ENCODE peak calls at places on chromosomes 13 and 19, in four cellular contexts. S, C, O and N are unnamed samples.

GRCh38 chr19:850221-850978 is 1.7 kb upstream of the ELANE start:
- DNase-seq in S (peak; percentile 80), C (no peak), O (peak; percentile 46), N (peak; percentile 55)

GRCh38 chr13:27273658-27274425 is 3.2 kb downstream of the RASL11A start:
- DNase-seq in S (no peak), C (no peak), O (no peak), N (no peak)

GRCh38 chr13:108268713-108269112 is 805 bp upstream of the TNFSF13B start:
- DNase-seq in S (no peak), C (no peak), O (no peak), N (no peak)

GRCh38 chr19:55670280-55671053 is 4.6 kb upstream of the EPN1 start:
- DNase-seq in S (no peak), C (no peak), O (no peak), N (peak; percentile 31)

GRCh38 chr19:10669246-10669645 is 15.1 kb downstream of the ILF3 start:
- DNase-seq in S (no peak), C (no peak), O (no peak), N (no peak)

GRCh38 chr13:35599385-35599784 is 122.9 kb upstream of the MAB21L1 start:
- DNase-seq in S (no peak), C (no peak), O (no peak), N (no peak)

GRCh38 chr13:46340631-46341111 is 46.4 kb downstream of the RUBCNL start:
- DNase-seq in S (no peak), C (no peak), O (no peak), N (no peak)

GRCh38 chr19:23071087-23071511 is 45.7 kb upstream of the ZNF730 start:
- DNase-seq in S (peak; percentile 66), C (no peak), O (no peak), N (peak; percentile 33)

GRCh38 chr13:111387026-111387871 is 66.8 kb downstream of the TEX29 start:
- DNase-seq in S (no peak), C (no peak), O (no peak), N (no peak)

GRCh38 chr19:7522923-7523667 is 671 bp downstream of the MCOLN1 start:
- DNase-seq in S (peak; percentile 44), C (no peak), O (no peak), N (no peak)

GRCh38 chr19:7926021-7926726 is at the start of gene CTXN1:
- DNase-seq in S (peak; percentile 94), C (no peak), O (peak; percentile 83), N (peak; percentile 80)

GRCh38 chr19:1169921-1170885 is 3.9 kb downstream of the SBNO2 start:
- DNase-seq in S (peak; percentile 87), C (no peak), O (no peak), N (peak; percentile 14)

GRCh38 chr13:110044521-110045200 is 258.3 kb upstream of the IRS2 start:
- DNase-seq in S (peak; percentile 18), C (no peak), O (no peak), N (no peak)

GRCh38 chr13:34750078-34750703 is 191.9 kb upstream of the NBEA start:
- DNase-seq in S (peak; percentile 52), C (no peak), O (no peak), N (peak; percentile 66)

GRCh38 chr13:48559638-48560320 is 26.9 kb upstream of the RCBTB2 start:
- DNase-seq in S (no peak), C (no peak), O (no peak), N (no peak)

GRCh38 chr13:23772717-23773116 is 116.5 kb downstream of the MIPEP start:
- DNase-seq in S (no peak), C (no peak), O (no peak), N (no peak)

GRCh38 chr13:91574756-91575155 is 176.3 kb downstream of the GPC5 start:
- DNase-seq in S (no peak), C (no peak), O (no peak), N (no peak)

GRCh38 chr19:49155005-49155826 is at the start of gene HRC:
- DNase-seq in S (no peak), C (no peak), O (peak; percentile 49), N (no peak)

GRCh38 chr13:66208589-66208988 is 1021.5 kb downstream of the PCDH9 start:
- DNase-seq in S (no peak), C (no peak), O (no peak), N (no peak)

GRCh38 chr13:66212511-66212910 is 1017.6 kb downstream of the PCDH9 start:
- DNase-seq in S (no peak), C (no peak), O (no peak), N (no peak)

GRCh38 chr13:66210677-66211076 is 1019.5 kb downstream of the PCDH9 start:
- DNase-seq in S (no peak), C (no peak), O (no peak), N (no peak)

GRCh38 chr13:66205807-66206206 is 1024.3 kb downstream of the PCDH9 start:
- DNase-seq in S (no peak), C (no peak), O (no peak), N (no peak)

GRCh38 chr13:66207610-66208009 is 1022.5 kb downstream of the PCDH9 start:
- DNase-seq in S (no peak), C (no peak), O (no peak), N (no peak)
- TF ChIP-seq USF1 in S (no peak), C (no peak), O (no peak), N (no peak)

DNA sequence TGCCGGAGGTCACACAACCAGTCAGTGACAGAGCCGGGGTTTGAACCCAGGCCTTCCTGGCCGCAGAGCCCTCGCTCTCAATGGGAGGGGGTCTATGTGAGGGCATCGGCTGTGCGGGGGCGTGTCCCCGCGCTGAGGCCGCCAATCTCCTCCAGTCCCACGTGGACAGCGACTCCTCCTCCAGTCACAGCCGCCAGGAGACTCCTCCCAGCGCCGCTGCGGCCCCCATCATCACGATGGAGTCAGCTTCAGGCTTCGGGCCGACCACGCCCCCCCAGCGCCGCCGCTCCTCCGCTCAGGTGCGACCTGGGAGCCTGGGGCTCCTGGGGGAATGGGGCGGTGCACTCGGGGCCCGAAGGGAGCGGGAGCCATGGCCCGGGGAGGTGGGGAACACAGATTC is 6.0 kb downstream of the SPRED3 start:
- DNase-seq in S (no peak), C (no peak), O (no peak), N (peak; percentile 99)
- TF ChIP-seq USF1 in S (no peak), C (no peak), O (no peak), N (peak; percentile 83)

GRCh38 chr19:6223461-6224307 is 56.1 kb downstream of the MLLT1 start:
- DNase-seq in S (no peak), C (no peak), O (no peak), N (no peak)
- TF ChIP-seq USF1 in S (no peak), C (no peak), O (no peak), N (no peak)

GRCh38 chr19:14433454-14434156 is 499 bp downstream of the PKN1 start:
- DNase-seq in S (peak; percentile 59), C (no peak), O (no peak), N (peak; percentile 35)
- TF ChIP-seq USF1 in S (no peak), C (peak; percentile 60), O (peak; percentile 30), N (peak; percentile 67)